ENCODE peak calls at places on chromosomes 16 and 17, in seven cellular contexts. D is heart right ventricle, V is lower leg skin, N is tibial nerve, F is brain microvascular endothelial cell, J is mammary epithelial cell, I is cardiac muscle cell. H is an unnamed sample.

GRCh38 chr16:69339289-69340094 is at the start of the genes COG8 and NIP7:
- DNase-seq in D (peak), V (peak), N (peak), F (peak), J (peak), I (peak), H (peak)

GRCh38 chr16:9109255-9109654 is 17.8 kb downstream of the HAPSTR1 start:
- DNase-seq in D (no peak), V (no peak), N (no peak), F (no peak), J (no peak), I (no peak), H (no peak)

GRCh38 chr17:3558603-3559269 is 1.1 kb upstream of the TRPV3 start:
- DNase-seq in D (no peak), V (no peak), N (no peak), F (peak), J (peak), I (no peak), H (no peak)

GRCh38 chr17:6843241-6843890 is 11.8 kb upstream of the TEKT1 start:
- DNase-seq in D (no peak), V (no peak), N (no peak), F (no peak), J (peak), I (peak), H (no peak)

GRCh38 chr16:10122546-10122945 is 59.7 kb downstream of the GRIN2A start:
- DNase-seq in D (no peak), V (no peak), N (no peak), F (no peak), J (no peak), I (peak), H (no peak)

GRCh38 chr16:83606486-83607030 is 201.2 kb upstream of the HSBP1 start:
- DNase-seq in D (no peak), V (no peak), N (no peak), F (no peak), J (no peak), I (no peak), H (no peak)

GRCh38 chr16:17417740-17418139 is 53.0 kb downstream of the XYLT1 start:
- DNase-seq in D (no peak), V (no peak), N (no peak), F (no peak), J (no peak), I (no peak), H (no peak)

GRCh38 chr17:146546-146945 is 9.2 kb downstream of the SCGB1C2 start:
- DNase-seq in D (no peak), V (peak), N (no peak), F (no peak), J (no peak), I (no peak), H (no peak)

GRCh38 chr16:19110537-19111391 is 3.0 kb upstream of the ITPRIPL2 start:
- DNase-seq in D (no peak), V (no peak), N (no peak), F (no peak), J (no peak), I (no peak), H (no peak)

GRCh38 chr16:85173077-85173980 is 61.1 kb upstream of the CIBAR2 start:
- DNase-seq in D (no peak), V (no peak), N (no peak), F (peak), J (peak), I (peak), H (no peak)

GRCh38 chr16:8986818-8987191 is 23.1 kb upstream of the USP7 start:
- DNase-seq in D (no peak), V (no peak), N (no peak), F (no peak), J (no peak), I (no peak), H (no peak)

GRCh38 chr17:75673487-75673886 is 6.3 kb downstream of the SAP30BP start:
- DNase-seq in D (no peak), V (no peak), N (no peak), F (no peak), J (no peak), I (no peak), H (no peak)

GRCh38 chr17:79503440-79503839 is 107.4 kb downstream of the RBFOX3 start:
- DNase-seq in D (no peak), V (no peak), N (no peak), F (no peak), J (no peak), I (no peak), H (no peak)

GRCh38 chr17:64174686-64175456 is 44.9 kb upstream of the ERN1 start:
- DNase-seq in D (no peak), V (no peak), N (no peak), F (peak), J (peak), I (no peak), H (no peak)

GRCh38 chr16:16036359-16036792 is 87.0 kb downstream of the ABCC1 start:
- DNase-seq in D (no peak), V (no peak), N (no peak), F (no peak), J (no peak), I (no peak), H (no peak)

GRCh38 chr17:31493656-31494155 is 102.2 kb downstream of the RAB11FIP4 start:
- DNase-seq in D (no peak), V (no peak), N (no peak), F (no peak), J (no peak), I (no peak), H (no peak)

GRCh38 chr17:68909066-68909465 is 46.1 kb downstream of the ABCA8 start:
- DNase-seq in D (no peak), V (peak), N (no peak), F (peak), J (peak), I (no peak), H (no peak)

GRCh38 chr16:25151996-25152395 is 40.5 kb downstream of the LCMT1 start:
- DNase-seq in D (no peak), V (no peak), N (no peak), F (peak), J (peak), I (no peak), H (no peak)

GRCh38 chr17:61393904-61394629 is 5.6 kb upstream of the TBX2 start:
- DNase-seq in D (no peak), V (no peak), N (no peak), F (no peak), J (no peak), I (peak), H (no peak)

GRCh38 chr17:73613947-73614655 is 30.1 kb downstream of the SDK2 start:
- DNase-seq in D (no peak), V (no peak), N (no peak), F (no peak), J (peak), I (peak), H (no peak)

GRCh38 chr16:35391328-35391727 is 1931.9 kb downstream of the TP53TG3F start:
- DNase-seq in D (peak), V (no peak), N (no peak), F (peak), J (peak), I (no peak), H (no peak)

GRCh38 chr17:30997270-30997669 is 26.4 kb downstream of the RNF135 start:
- DNase-seq in D (no peak), V (no peak), N (no peak), F (no peak), J (no peak), I (no peak), H (no peak)

GRCh38 chr17:45226620-45227019 is 4.9 kb downstream of the FMNL1 start:
- DNase-seq in D (no peak), V (no peak), N (no peak), F (no peak), J (no peak), I (no peak), H (no peak)

GRCh38 chr17:38663125-38663751 is 11.5 kb downstream of the EPOP start:
- DNase-seq in D (peak), V (no peak), N (no peak), F (peak), J (peak), I (peak), H (no peak)

GRCh38 chr17:71023631-71024030 is 854.3 kb downstream of the KCNJ2 start:
- DNase-seq in D (no peak), V (no peak), N (no peak), F (peak), J (no peak), I (peak), H (no peak)

GRCh38 chr17:27558842-27559505 is 72.0 kb upstream of the LGALS9 start:
- DNase-seq in D (no peak), V (no peak), N (no peak), F (no peak), J (no peak), I (no peak), H (no peak)

GRCh38 chr16:57383276-57384247 is 11.3 kb downstream of the CX3CL1 start:
- DNase-seq in D (no peak), V (peak), N (no peak), F (peak), J (no peak), I (no peak), H (no peak)

GRCh38 chr16:1285669-1286491 is 23.6 kb upstream of the UBE2I start:
- DNase-seq in D (no peak), V (no peak), N (no peak), F (no peak), J (no peak), I (peak), H (no peak)

DNA sequence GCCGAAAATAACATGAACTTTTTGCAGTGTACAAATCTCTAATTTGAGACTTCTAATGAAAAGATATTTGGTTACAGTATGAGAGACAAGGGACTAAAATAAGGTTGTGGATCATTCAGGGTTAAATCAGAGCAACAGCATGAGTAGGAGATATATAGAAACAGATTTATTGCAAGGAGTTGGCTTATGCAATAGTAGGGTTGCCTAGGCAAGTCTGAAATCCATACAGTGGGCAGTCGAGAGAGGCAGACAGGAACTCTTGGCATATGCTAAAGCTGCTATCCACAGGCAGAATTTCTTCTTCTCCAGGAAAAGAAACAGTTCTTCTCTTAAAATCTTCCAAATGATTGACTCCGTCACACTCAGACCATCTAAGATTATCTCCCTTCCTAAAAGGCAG is 500.8 kb downstream of the MAF start:
- DNase-seq in D (no peak), V (peak), N (no peak), F (no peak), J (no peak), I (no peak), H (no peak)
- TF ChIP-seq CTCF in D (no peak), V (no peak), N (no peak), F (no peak), J (no peak), I (no peak), H (no peak)

GRCh38 chr17:39666601-39667261 is 1.5 kb upstream of the PNMT start:
- DNase-seq in D (peak), V (no peak), N (no peak), F (no peak), J (no peak), I (no peak), H (no peak)

GRCh38 chr17:39666231-39666600 is 1.1 kb downstream of the TCAP start:
- DNase-seq in D (no peak), V (no peak), N (no peak), F (no peak), J (no peak), I (no peak), H (no peak)

GRCh38 chr17:39664581-39665561 is at the start of gene TCAP:
- DNase-seq in D (peak), V (no peak), N (no peak), F (no peak), J (no peak), I (peak), H (no peak)

GRCh38 chr17:39667262-39668140 is 752 bp upstream of the PNMT start:
- DNase-seq in D (peak), V (no peak), N (no peak), F (no peak), J (no peak), I (peak), H (no peak)

GRCh38 chr17:39665642-39666221 is 583 bp downstream of the TCAP start:
- DNase-seq in D (peak), V (no peak), N (no peak), F (no peak), J (no peak), I (no peak), H (no peak)
- TF ChIP-seq CTCF in D (no peak), V (no peak), N (no peak), F (peak), J (no peak), I (no peak), H (no peak)

DNA sequence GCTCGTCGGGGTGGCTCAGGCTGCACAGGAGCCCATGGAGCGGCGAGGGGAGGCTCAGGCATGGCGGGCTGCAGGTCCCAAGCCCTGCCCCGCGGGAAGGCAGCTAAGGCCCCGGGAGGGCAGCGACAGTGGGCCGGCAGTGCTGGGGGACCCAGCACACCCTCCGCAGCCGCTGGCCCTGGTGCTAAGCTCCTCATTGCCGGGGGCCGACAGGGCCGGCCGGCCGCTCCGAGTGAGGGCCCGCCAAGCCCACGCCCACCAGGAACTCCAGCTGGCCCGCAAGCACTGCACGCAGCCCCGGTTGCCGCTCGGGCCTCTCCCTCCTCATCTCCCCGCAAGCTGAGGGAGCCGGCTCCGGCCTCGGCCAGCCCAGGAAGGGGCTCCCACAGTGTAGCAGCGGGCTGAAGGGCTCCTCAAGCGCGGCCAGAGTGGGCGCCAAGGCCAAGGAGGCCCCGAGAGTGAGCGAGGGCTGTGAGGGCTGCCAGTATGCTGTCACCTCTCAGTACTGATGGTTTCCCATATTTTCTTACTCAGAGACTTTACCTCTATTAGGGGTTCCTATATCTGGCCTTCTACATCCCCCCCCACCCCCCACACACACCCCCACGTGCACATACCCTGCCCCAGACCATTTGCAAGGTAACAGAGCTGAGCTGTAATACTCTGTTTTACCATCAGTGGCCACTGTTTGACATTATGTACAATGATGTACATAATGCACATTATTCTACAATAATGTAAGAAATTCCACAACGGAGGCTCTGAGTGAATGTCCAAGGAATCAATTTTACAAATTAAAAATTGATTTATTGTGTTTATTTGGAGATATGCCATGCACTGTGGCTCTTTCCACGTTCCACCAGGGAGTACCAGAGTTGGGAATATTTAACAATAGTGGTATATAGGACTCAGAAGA is 3.7 kb upstream of the VAT1L start:
- DNase-seq in D (no peak), V (no peak), N (no peak), F (no peak), J (no peak), I (no peak), H (no peak)
- TF ChIP-seq CTCF in D (no peak), V (no peak), N (no peak), F (peak), J (peak), I (peak), H (no peak)

GRCh38 chr17:17740627-17741237 is 59.5 kb downstream of the RAI1 start:
- DNase-seq in D (no peak), V (no peak), N (no peak), F (no peak), J (peak), I (no peak), H (no peak)

GRCh38 chr17:17736205-17737183 is 55.2 kb downstream of the RAI1 start:
- DNase-seq in D (no peak), V (no peak), N (no peak), F (no peak), J (no peak), I (no peak), H (no peak)

GRCh38 chr17:17737938-17738894 is 57.0 kb downstream of the RAI1 start:
- DNase-seq in D (no peak), V (no peak), N (no peak), F (no peak), J (peak), I (peak), H (no peak)

GRCh38 chr17:17739388-17740066 is 58.3 kb downstream of the RAI1 start:
- DNase-seq in D (no peak), V (no peak), N (no peak), F (no peak), J (peak), I (no peak), H (no peak)

GRCh38 chr17:17738901-17739300 is 57.6 kb downstream of the RAI1 start:
- DNase-seq in D (no peak), V (no peak), N (no peak), F (no peak), J (peak), I (no peak), H (peak)
- TF ChIP-seq CTCF in D (no peak), V (no peak), N (no peak), F (no peak), J (no peak), I (no peak), H (no peak)

DNA sequence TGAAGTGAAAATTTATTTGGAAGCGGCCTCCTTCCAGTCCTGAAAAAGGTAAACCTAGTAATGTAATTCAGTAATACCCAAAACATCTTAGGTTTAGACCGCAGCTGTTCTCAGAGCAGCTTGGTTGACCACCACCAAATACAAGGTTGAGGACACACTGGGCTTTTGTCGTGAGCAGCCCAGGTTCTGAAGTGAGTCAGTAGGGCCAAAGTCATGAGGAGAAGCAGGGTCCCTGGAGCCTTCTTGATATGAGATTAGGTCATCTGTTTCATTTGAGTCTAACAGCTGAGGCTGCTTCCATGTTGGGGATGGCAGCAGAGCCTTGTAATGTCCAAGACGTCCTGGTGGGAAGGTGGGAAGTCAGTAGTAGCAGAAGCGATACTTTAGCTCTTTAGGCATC is 2.2 kb downstream of the ALKBH5 start:
- DNase-seq in D (no peak), V (no peak), N (no peak), F (no peak), J (no peak), I (no peak), H (no peak)
- TF ChIP-seq CTCF in D (no peak), V (no peak), N (no peak), F (no peak), J (no peak), I (no peak), H (no peak)

GRCh38 chr16:67930191-67930590 is 1.5 kb downstream of the CTRL start:
- DNase-seq in D (no peak), V (no peak), N (no peak), F (no peak), J (no peak), I (no peak), H (no peak)

GRCh38 chr16:67932462-67932840 is 789 bp upstream of the CTRL start:
- DNase-seq in D (no peak), V (no peak), N (no peak), F (no peak), J (no peak), I (no peak), H (no peak)

GRCh38 chr16:67930678-67931211 is 917 bp downstream of the CTRL start:
- DNase-seq in D (no peak), V (no peak), N (no peak), F (no peak), J (no peak), I (no peak), H (no peak)

GRCh38 chr16:67933805-67934204 is 2.1 kb upstream of the CTRL start:
- DNase-seq in D (no peak), V (no peak), N (no peak), F (no peak), J (no peak), I (no peak), H (no peak)

DNA sequence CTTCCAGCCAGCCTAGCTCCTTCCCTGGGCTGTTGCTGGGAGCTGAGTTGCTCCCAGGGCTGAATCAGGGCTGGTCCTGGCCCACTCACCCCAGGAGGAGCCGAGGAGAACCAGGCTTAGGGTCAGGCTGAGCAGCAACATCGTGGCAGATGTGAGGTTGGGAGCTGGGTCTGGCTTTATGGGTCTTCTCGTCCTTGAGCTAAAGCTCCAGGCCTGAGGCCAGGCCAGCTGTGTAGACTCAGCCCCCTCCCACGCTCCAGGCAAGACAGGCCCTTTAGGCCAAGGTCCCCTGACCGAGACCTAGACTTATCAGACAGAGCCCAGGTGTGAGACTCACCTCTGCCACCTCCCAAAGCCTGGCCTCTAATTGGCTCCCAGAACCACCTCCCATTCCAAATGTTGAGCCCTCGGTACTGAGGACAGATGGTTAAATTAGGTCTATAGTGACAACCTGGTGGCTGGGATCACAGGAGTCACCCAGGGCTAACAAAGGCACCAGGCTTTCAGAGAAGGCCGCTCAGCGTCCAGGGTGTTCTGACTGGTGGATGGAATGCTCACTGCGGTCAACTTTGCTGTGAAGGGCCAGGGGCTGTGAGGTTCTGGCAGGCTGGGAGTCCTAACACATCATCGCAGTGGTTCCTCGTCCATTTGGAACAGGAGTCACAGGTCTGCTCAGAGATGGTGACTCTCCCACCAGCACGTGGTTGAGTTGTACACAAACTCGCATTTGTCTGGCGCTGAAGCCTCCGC is at the start of gene CTRL:
- DNase-seq in D (no peak), V (no peak), N (no peak), F (no peak), J (no peak), I (no peak), H (no peak)
- TF ChIP-seq CTCF in D (no peak), V (no peak), N (no peak), F (peak), J (no peak), I (no peak), H (no peak)

GRCh38 chr17:80891096-80892018 is 100.3 kb upstream of the CHMP6 start:
- DNase-seq in D (no peak), V (no peak), N (no peak), F (peak), J (peak), I (no peak), H (no peak)
- TF ChIP-seq CTCF in D (no peak), V (no peak), N (no peak), F (peak), J (peak), I (peak), H (no peak)

GRCh38 chr16:3625911-3626732 is 14.7 kb upstream of the SLX4 start:
- DNase-seq in D (no peak), V (peak), N (no peak), F (no peak), J (no peak), I (no peak), H (no peak)
- TF ChIP-seq CTCF in D (no peak), V (no peak), N (no peak), F (no peak), J (no peak), I (no peak), H (no peak)

H was measured in omental fat pad.